ENCODE peak calls at places on chromosomes 4 and X, in five cellular contexts. E is stimulated activated CD4-positive, alpha-beta T cell treated with anti-CD3 and anti-CD28 coated beads, Interleukin-12 subunit alpha, Interleukin-12 subunit beta, amount 100 ng/mL, for 24 hours; I is AML-193; G is MCF 10A; S is NCI-H2227 treated with DMSO at 0.1 percent for 48 hours. V is an unnamed sample.
A peak's percentile ranks its signal among the peaks of the same experiment; 100 is the strongest.

GRCh38 chr4:68892861-68893260 is 58.7 kb downstream of the UGT2A3 start:
- DNase-seq in E (no peak), I (no peak), G (no peak), S (no peak), V (no peak)

GRCh38 chr4:57580710-57581109 is 470.5 kb upstream of the IGFBP7 start:
- DNase-seq in E (no peak), I (no peak), G (no peak), S (no peak), V (no peak)

GRCh38 chrX:727738-728621 is 97.4 kb downstream of the SHOX start:
- DNase-seq in E (no peak), I (no peak), G (no peak), S (no peak), V (peak; percentile 29)

GRCh38 chr4:88017516-88018302 is 10.3 kb downstream of the PKD2 start:
- DNase-seq in E (no peak), I (no peak), G (peak; percentile 81), S (no peak), V (peak; percentile 61)

GRCh38 chrX:154309041-154309775 is 13.6 kb downstream of the TKTL1 start:
- DNase-seq in E (no peak), I (no peak), G (no peak), S (no peak), V (no peak)

GRCh38 chrX:154368630-154369452 is 5.6 kb downstream of the FLNA start:
- DNase-seq in E (peak; percentile 77), I (peak; percentile 80), G (peak; percentile 97), S (peak; percentile 30), V (peak; percentile 94)

GRCh38 chrX:12579311-12579710 is 211.9 kb upstream of the PRPS2 start:
- DNase-seq in E (no peak), I (no peak), G (no peak), S (no peak), V (no peak)

GRCh38 chr4:100356172-100356571 is 161.7 kb downstream of the EMCN start:
- DNase-seq in E (no peak), I (no peak), G (peak; percentile 48), S (no peak), V (no peak)

GRCh38 chr4:186932631-186933150 is 209.0 kb upstream of the FAT1 start:
- DNase-seq in E (no peak), I (no peak), G (peak; percentile 33), S (no peak), V (peak; percentile 53)

GRCh38 chrX:119756926-119757635 is 1.3 kb upstream of the SOWAHD start:
- DNase-seq in E (no peak), I (no peak), G (no peak), S (no peak), V (no peak)

GRCh38 chr4:143375326-143376073 is 38.8 kb downstream of the GAB1 start:
- DNase-seq in E (no peak), I (no peak), G (peak; percentile 34), S (no peak), V (peak; percentile 12)

GRCh38 chr4:40176602-40177001 is 20.2 kb upstream of the RHOH start:
- DNase-seq in E (no peak), I (no peak), G (no peak), S (no peak), V (no peak)

GRCh38 chr4:151418385-151418784 is 9.4 kb downstream of the FHIP1A start:
- DNase-seq in E (no peak), I (no peak), G (peak; percentile 86), S (no peak), V (peak; percentile 57)

GRCh38 chr4:25817059-25817681 is 45.6 kb downstream of the SEL1L3 start:
- DNase-seq in E (no peak), I (no peak), G (no peak), S (no peak), V (no peak)

GRCh38 chrX:2360731-2361130 is 140.0 kb downstream of the DHRSX start:
- DNase-seq in E (no peak), I (no peak), G (no peak), S (no peak), V (no peak)

GRCh38 chr4:153651041-153651960 is 32.8 kb upstream of the TLR2 start:
- DNase-seq in E (peak; percentile 23), I (peak; percentile 96), G (peak; percentile 90), S (no peak), V (peak; percentile 20)

GRCh38 chrX:19548934-19549333 is 33.6 kb upstream of the MAP3K15 start:
- DNase-seq in E (no peak), I (no peak), G (no peak), S (no peak), V (no peak)

GRCh38 chr4:76984788-76985211 is 35.2 kb downstream of the SEPTIN11 start:
- DNase-seq in E (no peak), I (no peak), G (peak; percentile 71), S (no peak), V (peak; percentile 84)

GRCh38 chr4:16269742-16270522 is 43.7 kb upstream of the TAPT1 start:
- DNase-seq in E (no peak), I (peak; percentile 89), G (peak; percentile 37), S (no peak), V (peak; percentile 90)

GRCh38 chrX:110168585-110168984 is 149.3 kb downstream of the AMMECR1 start:
- DNase-seq in E (no peak), I (no peak), G (peak; percentile 72), S (no peak), V (peak; percentile 46)

GRCh38 chr4:180028682-180029081 is 2214.5 kb upstream of the TENM3 start:
- DNase-seq in E (no peak), I (no peak), G (peak; percentile 62), S (no peak), V (peak; percentile 40)

GRCh38 chr4:128346054-128346716 is 58.6 kb upstream of the PGRMC2 start:
- DNase-seq in E (no peak), I (no peak), G (no peak), S (no peak), V (no peak)

GRCh38 chr4:48668254-48669017 is 111.6 kb downstream of the FRYL start:
- DNase-seq in E (no peak), I (no peak), G (peak; percentile 22), S (no peak), V (no peak)

GRCh38 chrX:115357316-115357715 is 67.8 kb downstream of the LUZP4 start:
- DNase-seq in E (no peak), I (no peak), G (no peak), S (no peak), V (no peak)

GRCh38 chr4:163544407-163545038 is 50.0 kb downstream of the TMA16 start:
- DNase-seq in E (no peak), I (peak; percentile 62), G (peak; percentile 63), S (peak; percentile 64), V (peak; percentile 38)

GRCh38 chrX:136104936-136105335 is 42.4 kb upstream of the FHL1 start:
- DNase-seq in E (no peak), I (no peak), G (no peak), S (no peak), V (no peak)

V was measured in Daoy.